ENCODE peak calls at places on chromosome 10, in ten cellular contexts. G is GM19239, P is adrenal gland, D is left cardiac atrium, F is activated gamma-delta T cell, C is NCI-H345, L is non-pigmented ciliary epithelial cell, E is uterus, S is nephron progenitor cell, A is Caco-2. X is an unnamed sample.

GRCh38 chr10:24418532-24418931 is 209.6 kb downstream of the KIAA1217 start:
- DNase-seq in G (no peak), P (no peak), D (no peak), F (no peak), C (no peak), L (no peak), E (no peak), S (no peak), A (no peak), X (no peak)

GRCh38 chr10:4813496-4813895 is 12.5 kb upstream of the AKR1E2 start:
- DNase-seq in G (no peak), P (no peak), D (no peak), F (no peak), C (no peak), L (no peak), E (no peak), S (no peak), A (no peak), X (no peak)

GRCh38 chr10:77455538-77455937 is 182.1 kb downstream of the KCNMA1 start:
- DNase-seq in G (no peak), P (peak; percentile 53), D (no peak), F (no peak), C (no peak), L (no peak), E (no peak), S (no peak), A (no peak), X (no peak)

GRCh38 chr10:13483951-13484350 is 44.9 kb downstream of the BEND7 start:
- DNase-seq in G (no peak), P (no peak), D (no peak), F (no peak), C (no peak), L (no peak), E (no peak), S (no peak), A (no peak), X (no peak)

GRCh38 chr10:91287276-91287675 is 66.8 kb downstream of the PCGF5 start:
- DNase-seq in G (no peak), P (no peak), D (no peak), F (no peak), C (no peak), L (no peak), E (no peak), S (no peak), A (no peak), X (no peak)

GRCh38 chr10:35377050-35377723 is 40.9 kb downstream of the CCNY start:
- DNase-seq in G (no peak), P (no peak), D (no peak), F (no peak), C (no peak), L (no peak), E (no peak), S (no peak), A (no peak), X (no peak)

GRCh38 chr10:30284860-30285594 is 64.1 kb downstream of the MTPAP start:
- DNase-seq in G (peak; percentile 19), P (no peak), D (no peak), F (no peak), C (no peak), L (no peak), E (no peak), S (no peak), A (no peak), X (no peak)

GRCh38 chr10:101482568-101482967 is 105.5 kb downstream of the POLL start:
- DNase-seq in G (no peak), P (no peak), D (peak; percentile 33), F (no peak), C (no peak), L (no peak), E (no peak), S (no peak), A (no peak), X (no peak)

GRCh38 chr10:121594623-121595320 is 3.5 kb downstream of the FGFR2 start:
- DNase-seq in G (no peak), P (no peak), D (no peak), F (no peak), C (no peak), L (no peak), E (no peak), S (no peak), A (no peak), X (no peak)